ENCODE peak calls at places on chromosome 15, in four cellular contexts. P is A549, H is uterus, V is lower leg skin. R is an unnamed sample.

GRCh38 chr15:40630313-40630712 is 36.3 kb downstream of the KNL1 start:
- DNase-seq in P (no peak), H (no peak), V (no peak), R (no peak)

GRCh38 chr15:98455899-98456298 is 192.4 kb upstream of the IGF1R start:
- DNase-seq in P (no peak), H (no peak), V (no peak), R (no peak)

GRCh38 chr15:31296304-31297220 is 30.1 kb upstream of the KLF13 start:
- DNase-seq in P (peak), H (no peak), V (peak), R (peak)

GRCh38 chr15:63913786-63914185 is 80.0 kb upstream of the HERC1 start:
- DNase-seq in P (no peak), H (no peak), V (no peak), R (no peak)

GRCh38 chr15:63729115-63729884 is 104.4 kb downstream of the HERC1 start:
- DNase-seq in P (no peak), H (no peak), V (no peak), R (peak)

GRCh38 chr15:88243895-88244787 is 12.4 kb downstream of the NTRK3 start:
- DNase-seq in P (peak), H (no peak), V (no peak), R (no peak)

GRCh38 chr15:62880278-62880677 is 162.3 kb upstream of the TPM1 start:
- DNase-seq in P (no peak), H (no peak), V (no peak), R (no peak)

GRCh38 chr15:50968353-50968752 is 59.9 kb downstream of the AP4E1 start:
- DNase-seq in P (no peak), H (no peak), V (no peak), R (no peak)

GRCh38 chr15:74196175-74196574 is 6.4 kb downstream of the STRA6 start:
- DNase-seq in P (peak), H (peak), V (no peak), R (peak)

GRCh38 chr15:52464478-52464877 is 64.2 kb downstream of the MYO5A start:
- DNase-seq in P (no peak), H (no peak), V (no peak), R (no peak)

GRCh38 chr15:52783929-52784798 is 6.0 kb downstream of the ONECUT1 start:
- DNase-seq in P (peak), H (no peak), V (no peak), R (no peak)

GRCh38 chr15:76327191-76328105 is 9.1 kb upstream of the ISL2 start:
- DNase-seq in P (no peak), H (no peak), V (no peak), R (no peak)

GRCh38 chr15:39642011-39642640 is 61.2 kb downstream of the THBS1 start:
- DNase-seq in P (no peak), H (no peak), V (no peak), R (no peak)

GRCh38 chr15:89783111-89783860 is 7.2 kb downstream of the MESP2 start:
- DNase-seq in P (no peak), H (no peak), V (no peak), R (no peak)

GRCh38 chr15:64740361-64741170 is 34.8 kb downstream of the RBPMS2 start:
- DNase-seq in P (peak), H (peak), V (no peak), R (peak)

GRCh38 chr15:94723801-94724200 is 492.4 kb downstream of the MCTP2 start:
- DNase-seq in P (no peak), H (no peak), V (no peak), R (no peak)

GRCh38 chr15:83053151-83053550 is 13.9 kb downstream of the BTBD1 start:
- DNase-seq in P (no peak), H (no peak), V (no peak), R (no peak)

GRCh38 chr15:56942118-56942517 is 23.7 kb downstream of the TCF12 start:
- DNase-seq in P (no peak), H (no peak), V (no peak), R (no peak)

GRCh38 chr15:33278816-33279612 is 31.8 kb upstream of the RYR3 start:
- DNase-seq in P (peak), H (no peak), V (no peak), R (no peak)

GRCh38 chr15:95235033-95235432 is 1003.7 kb downstream of the MCTP2 start:
- DNase-seq in P (no peak), H (no peak), V (no peak), R (no peak)

GRCh38 chr15:60184579-60184978 is 180.5 kb downstream of the FOXB1 start:
- DNase-seq in P (no peak), H (no peak), V (no peak), R (no peak)

GRCh38 chr15:56917652-56918045 is 795 bp upstream of the TCF12 start:
- DNase-seq in P (peak), H (no peak), V (no peak), R (no peak)

GRCh38 chr15:68259883-68260282 is 17.7 kb upstream of the FEM1B start:
- DNase-seq in P (no peak), H (no peak), V (no peak), R (no peak)

GRCh38 chr15:71386448-71387236 is 271.4 kb downstream of the THSD4 start:
- DNase-seq in P (no peak), H (no peak), V (no peak), R (no peak)
- H3K4me3 ChIP-seq in P (no peak), H (no peak), V (no peak), R (no peak)

GRCh38 chr15:79007066-79007465 is 62.2 kb upstream of the CTSH start:
- DNase-seq in P (peak), H (no peak), V (peak), R (peak)
- TF ChIP-seq CTCF in P (peak), H (no peak), V (no peak), R (peak)

DNA sequence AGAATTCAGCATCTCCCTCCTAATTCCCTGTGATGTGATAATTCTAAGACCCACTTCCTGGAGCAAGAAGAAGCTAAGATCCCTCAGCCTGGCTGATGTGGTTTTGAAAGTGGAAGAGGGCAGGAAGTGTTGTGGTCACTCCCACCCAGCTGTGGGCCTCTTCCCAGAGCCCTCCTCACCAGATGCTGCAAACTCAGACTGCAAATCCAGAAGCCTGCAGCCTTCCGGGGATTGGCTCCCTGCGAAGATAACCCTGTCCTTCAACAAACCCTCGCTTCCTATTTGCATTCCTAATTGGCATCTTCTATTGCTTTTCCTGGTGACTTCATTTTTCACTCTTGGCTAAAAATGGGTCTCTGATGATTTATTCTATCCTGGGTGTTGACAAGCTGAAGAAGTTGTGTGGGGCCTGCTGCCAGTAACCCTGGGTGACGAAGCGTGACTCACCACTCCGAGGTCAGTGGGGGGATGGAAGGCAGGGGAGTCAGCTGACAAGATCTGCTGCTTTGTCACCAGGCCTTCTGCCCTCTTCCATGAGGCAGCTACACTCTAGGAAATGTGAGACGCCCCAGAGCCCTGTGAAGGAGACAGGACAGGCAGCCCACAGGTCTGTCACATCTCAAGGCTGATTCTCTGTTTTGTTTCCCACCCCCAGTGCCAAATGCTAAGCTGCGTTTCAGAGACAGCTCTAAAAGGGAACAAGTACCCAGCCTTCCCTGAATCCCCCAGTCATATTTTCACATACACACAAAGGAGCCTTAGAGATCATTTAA is 99.7 kb upstream of the LIPC start:
- DNase-seq in P (peak), H (peak), V (peak), R (peak)
- TF ChIP-seq POLR2A in P (peak), H (peak), V (no peak), R (no peak)

GRCh38 chr15:29530966-29531365 is 261.3 kb upstream of the NSMCE3 start:
- DNase-seq in P (no peak), H (no peak), V (no peak), R (no peak)
- H3K4me3 ChIP-seq in P (no peak), H (no peak), V (no peak), R (no peak)

GRCh38 chr15:58311551-58311950 is 120.2 kb upstream of the LIPC start:
- DNase-seq in P (no peak), H (no peak), V (no peak), R (no peak)

GRCh38 chr15:58307313-58307961 is 124.4 kb upstream of the LIPC start:
- DNase-seq in P (no peak), H (no peak), V (no peak), R (no peak)

GRCh38 chr15:58306591-58307312 is 125.0 kb upstream of the LIPC start:
- DNase-seq in P (no peak), H (no peak), V (no peak), R (no peak)

GRCh38 chr15:58309993-58310928 is 121.5 kb upstream of the LIPC start:
- DNase-seq in P (no peak), H (no peak), V (no peak), R (no peak)

GRCh38 chr15:58308742-58309355 is 122.9 kb upstream of the LIPC start:
- DNase-seq in P (no peak), H (no peak), V (no peak), R (no peak)
- TF ChIP-seq CTCF in P (no peak), H (no peak), V (no peak), R (no peak)

GRCh38 chr15:92807971-92808571 is 92.1 kb upstream of the CHD2 start:
- DNase-seq in P (no peak), H (no peak), V (no peak), R (peak)
- TF ChIP-seq POLR2A in P (no peak), H (no peak), V (no peak), R (no peak)

GRCh38 chr15:22796079-22796478 is 9.6 kb downstream of the NIPA1 start:
- DNase-seq in P (no peak), H (no peak), V (no peak), R (no peak)

GRCh38 chr15:22799902-22800301 is 13.5 kb downstream of the NIPA1 start:
- DNase-seq in P (no peak), H (no peak), V (no peak), R (no peak)

GRCh38 chr15:22794621-22795167 is 8.2 kb downstream of the NIPA1 start:
- DNase-seq in P (no peak), H (no peak), V (no peak), R (no peak)

GRCh38 chr15:22794063-22794462 is 7.6 kb downstream of the NIPA1 start:
- DNase-seq in P (no peak), H (no peak), V (no peak), R (no peak)

DNA sequence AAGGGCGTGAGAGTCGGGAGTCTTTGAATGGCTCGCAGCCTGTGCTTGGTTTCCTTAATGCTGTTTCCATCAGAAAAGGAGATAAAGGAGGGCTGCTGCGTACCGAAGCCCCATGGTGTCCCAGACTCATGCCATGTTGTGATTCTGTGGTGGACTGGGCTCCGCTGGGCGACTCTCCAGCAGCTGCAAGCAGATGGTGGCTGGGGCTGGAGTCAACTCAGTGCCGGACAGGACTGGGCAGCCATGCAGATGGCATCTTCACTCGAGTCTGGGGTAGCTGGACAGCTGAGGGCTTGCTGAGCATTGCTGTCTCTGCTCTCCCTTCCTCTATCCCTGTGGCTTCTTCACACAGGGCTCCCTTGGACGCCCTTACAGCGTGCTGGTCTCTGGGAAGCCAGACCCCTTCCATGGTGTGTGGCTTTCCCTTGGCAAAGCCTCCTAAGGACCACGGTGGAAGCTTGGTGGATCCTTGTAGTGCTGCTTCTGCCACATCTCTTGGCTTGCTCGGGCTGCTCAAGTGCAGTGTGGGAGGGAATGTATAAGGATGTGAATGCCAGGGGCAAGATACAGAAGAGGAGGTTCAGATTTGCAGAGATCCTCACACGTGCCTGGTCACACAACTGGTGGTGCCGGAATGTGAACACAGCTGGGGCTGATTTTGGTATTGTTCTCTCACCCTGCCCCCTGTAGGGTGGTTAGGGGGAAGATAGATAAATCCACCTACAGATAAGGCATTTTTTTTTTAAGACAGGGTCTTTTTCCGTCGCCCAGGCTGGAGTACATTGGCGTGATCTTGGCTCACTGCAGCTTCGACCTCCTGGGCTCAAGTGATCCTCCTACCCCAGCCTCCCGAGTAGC is 9.0 kb downstream of the NIPA1 start:
- DNase-seq in P (no peak), H (no peak), V (no peak), R (no peak)
- H3K4me3 ChIP-seq in P (no peak), H (no peak), V (no peak), R (no peak)